ENCODE peak calls at places on chromosomes 3 and 15, in ten cellular contexts. One of them, this sample, is unnamed.

GRCh38 chr3:41627477-41628087 is 334.3 kb downstream of the ULK4 start:
- DNase-seq in nephron progenitor cell: no peak
- DNase-seq in A549: no peak
- DNase-seq in endothelial cell: no peak
- DNase-seq in LHCN-M2: no peak
- DNase-seq in MV-4-11: no peak
- DNase-seq in Right ventricle myocardium superior: no peak
- DNase-seq in activated CD8-positive, alpha-beta T cell treated with anti-CD3 and anti-CD28 coated beads for 36 hours: no peak
- DNase-seq in upper lobe of left lung: no peak
- DNase-seq in GM04504: no peak
- DNase-seq in this sample: no peak

GRCh38 chr3:58683001-58683845 is 16.6 kb upstream of the FAM3D start:
- DNase-seq in nephron progenitor cell: no peak
- DNase-seq in A549: no peak
- DNase-seq in endothelial cell: no peak
- DNase-seq in LHCN-M2: peak
- DNase-seq in MV-4-11: peak
- DNase-seq in Right ventricle myocardium superior: no peak
- DNase-seq in activated CD8-positive, alpha-beta T cell treated with anti-CD3 and anti-CD28 coated beads for 36 hours: peak
- DNase-seq in upper lobe of left lung: no peak
- DNase-seq in GM04504: peak
- DNase-seq in this sample: peak

GRCh38 chr15:95557226-95558046 is 773.1 kb upstream of the NR2F2 start:
- DNase-seq in nephron progenitor cell: peak
- DNase-seq in A549: peak
- DNase-seq in endothelial cell: no peak
- DNase-seq in LHCN-M2: peak
- DNase-seq in MV-4-11: peak
- DNase-seq in Right ventricle myocardium superior: no peak
- DNase-seq in activated CD8-positive, alpha-beta T cell treated with anti-CD3 and anti-CD28 coated beads for 36 hours: no peak
- DNase-seq in upper lobe of left lung: no peak
- DNase-seq in GM04504: peak
- DNase-seq in this sample: peak

GRCh38 chr3:107627962-107628542 is 105.3 kb downstream of the BBX start:
- DNase-seq in nephron progenitor cell: no peak
- DNase-seq in A549: no peak
- DNase-seq in endothelial cell: no peak
- DNase-seq in LHCN-M2: no peak
- DNase-seq in MV-4-11: peak
- DNase-seq in Right ventricle myocardium superior: no peak
- DNase-seq in activated CD8-positive, alpha-beta T cell treated with anti-CD3 and anti-CD28 coated beads for 36 hours: no peak
- DNase-seq in upper lobe of left lung: no peak
- DNase-seq in GM04504: no peak
- DNase-seq in this sample: peak

GRCh38 chr3:177569823-177570657 is 372.8 kb upstream of the TBL1XR1 start:
- DNase-seq in nephron progenitor cell: no peak
- DNase-seq in A549: no peak
- DNase-seq in endothelial cell: no peak
- DNase-seq in LHCN-M2: peak
- DNase-seq in MV-4-11: no peak
- DNase-seq in Right ventricle myocardium superior: no peak
- DNase-seq in activated CD8-positive, alpha-beta T cell treated with anti-CD3 and anti-CD28 coated beads for 36 hours: no peak
- DNase-seq in upper lobe of left lung: no peak
- DNase-seq in GM04504: peak
- DNase-seq in this sample: no peak

GRCh38 chr3:127034195-127034989 is 51.5 kb downstream of the PLXNA1 start:
- DNase-seq in nephron progenitor cell: no peak
- DNase-seq in A549: no peak
- DNase-seq in endothelial cell: no peak
- DNase-seq in LHCN-M2: no peak
- DNase-seq in MV-4-11: no peak
- DNase-seq in Right ventricle myocardium superior: peak
- DNase-seq in activated CD8-positive, alpha-beta T cell treated with anti-CD3 and anti-CD28 coated beads for 36 hours: no peak
- DNase-seq in upper lobe of left lung: peak
- DNase-seq in GM04504: no peak
- DNase-seq in this sample: no peak

GRCh38 chr3:49279376-49279775 is 2.3 kb upstream of the C3orf62 start:
- DNase-seq in nephron progenitor cell: no peak
- DNase-seq in A549: no peak
- DNase-seq in endothelial cell: no peak
- DNase-seq in LHCN-M2: peak
- DNase-seq in MV-4-11: no peak
- DNase-seq in Right ventricle myocardium superior: no peak
- DNase-seq in activated CD8-positive, alpha-beta T cell treated with anti-CD3 and anti-CD28 coated beads for 36 hours: no peak
- DNase-seq in upper lobe of left lung: no peak
- DNase-seq in GM04504: peak
- DNase-seq in this sample: no peak

GRCh38 chr3:177488740-177489139 is 291.5 kb upstream of the TBL1XR1 start:
- DNase-seq in nephron progenitor cell: no peak
- DNase-seq in A549: no peak
- DNase-seq in endothelial cell: no peak
- DNase-seq in LHCN-M2: no peak
- DNase-seq in MV-4-11: peak
- DNase-seq in Right ventricle myocardium superior: no peak
- DNase-seq in activated CD8-positive, alpha-beta T cell treated with anti-CD3 and anti-CD28 coated beads for 36 hours: no peak
- DNase-seq in upper lobe of left lung: no peak
- DNase-seq in GM04504: no peak
- DNase-seq in this sample: no peak

GRCh38 chr3:194312743-194313281 is 38.3 kb downstream of the CPN2 start:
- DNase-seq in nephron progenitor cell: no peak
- DNase-seq in A549: no peak
- DNase-seq in endothelial cell: no peak
- DNase-seq in LHCN-M2: no peak
- DNase-seq in MV-4-11: no peak
- DNase-seq in Right ventricle myocardium superior: peak
- DNase-seq in activated CD8-positive, alpha-beta T cell treated with anti-CD3 and anti-CD28 coated beads for 36 hours: no peak
- DNase-seq in upper lobe of left lung: peak
- DNase-seq in GM04504: peak
- DNase-seq in this sample: no peak

GRCh38 chr15:59169337-59169736 is 37.3 kb upstream of the LDHAL6B start:
- DNase-seq in nephron progenitor cell: no peak
- DNase-seq in A549: no peak
- DNase-seq in endothelial cell: no peak
- DNase-seq in LHCN-M2: peak
- DNase-seq in MV-4-11: peak
- DNase-seq in Right ventricle myocardium superior: no peak
- DNase-seq in activated CD8-positive, alpha-beta T cell treated with anti-CD3 and anti-CD28 coated beads for 36 hours: no peak
- DNase-seq in upper lobe of left lung: no peak
- DNase-seq in GM04504: peak
- DNase-seq in this sample: no peak

GRCh38 chr15:75861750-75862402 is 18.6 kb downstream of the UBE2Q2 start:
- DNase-seq in nephron progenitor cell: no peak
- DNase-seq in A549: no peak
- DNase-seq in endothelial cell: no peak
- DNase-seq in LHCN-M2: peak
- DNase-seq in MV-4-11: no peak
- DNase-seq in Right ventricle myocardium superior: no peak
- DNase-seq in activated CD8-positive, alpha-beta T cell treated with anti-CD3 and anti-CD28 coated beads for 36 hours: no peak
- DNase-seq in upper lobe of left lung: no peak
- DNase-seq in GM04504: no peak
- DNase-seq in this sample: no peak

GRCh38 chr15:52527898-52528464 is 699 bp downstream of the MYO5A start:
- DNase-seq in nephron progenitor cell: no peak
- DNase-seq in A549: peak
- DNase-seq in endothelial cell: peak
- DNase-seq in LHCN-M2: peak
- DNase-seq in MV-4-11: peak
- DNase-seq in Right ventricle myocardium superior: no peak
- DNase-seq in activated CD8-positive, alpha-beta T cell treated with anti-CD3 and anti-CD28 coated beads for 36 hours: peak
- DNase-seq in upper lobe of left lung: no peak
- DNase-seq in GM04504: no peak
- DNase-seq in this sample: no peak

GRCh38 chr3:27165348-27165747 is 203.8 kb downstream of the NEK10 start:
- DNase-seq in nephron progenitor cell: no peak
- DNase-seq in A549: no peak
- DNase-seq in endothelial cell: no peak
- DNase-seq in LHCN-M2: peak
- DNase-seq in MV-4-11: no peak
- DNase-seq in Right ventricle myocardium superior: no peak
- DNase-seq in activated CD8-positive, alpha-beta T cell treated with anti-CD3 and anti-CD28 coated beads for 36 hours: no peak
- DNase-seq in upper lobe of left lung: no peak
- DNase-seq in GM04504: peak
- DNase-seq in this sample: no peak

GRCh38 chr15:93126496-93127083 is 37.6 kb upstream of the RGMA start:
- DNase-seq in nephron progenitor cell: no peak
- DNase-seq in A549: no peak
- DNase-seq in endothelial cell: no peak
- DNase-seq in LHCN-M2: no peak
- DNase-seq in MV-4-11: no peak
- DNase-seq in Right ventricle myocardium superior: peak
- DNase-seq in activated CD8-positive, alpha-beta T cell treated with anti-CD3 and anti-CD28 coated beads for 36 hours: no peak
- DNase-seq in upper lobe of left lung: peak
- DNase-seq in GM04504: no peak
- DNase-seq in this sample: no peak

GRCh38 chr15:80902298-80902801 is 87.3 kb downstream of the MESD start:
- DNase-seq in nephron progenitor cell: no peak
- DNase-seq in A549: no peak
- DNase-seq in endothelial cell: no peak
- DNase-seq in LHCN-M2: no peak
- DNase-seq in MV-4-11: no peak
- DNase-seq in Right ventricle myocardium superior: no peak
- DNase-seq in activated CD8-positive, alpha-beta T cell treated with anti-CD3 and anti-CD28 coated beads for 36 hours: no peak
- DNase-seq in upper lobe of left lung: no peak
- DNase-seq in GM04504: no peak
- DNase-seq in this sample: no peak

GRCh38 chr3:14467723-14468620 is 65.6 kb downstream of the SLC6A6 start:
- DNase-seq in nephron progenitor cell: peak
- DNase-seq in A549: peak
- DNase-seq in endothelial cell: peak
- DNase-seq in LHCN-M2: no peak
- DNase-seq in MV-4-11: peak
- DNase-seq in Right ventricle myocardium superior: no peak
- DNase-seq in activated CD8-positive, alpha-beta T cell treated with anti-CD3 and anti-CD28 coated beads for 36 hours: peak
- DNase-seq in upper lobe of left lung: no peak
- DNase-seq in GM04504: no peak
- DNase-seq in this sample: peak

GRCh38 chr15:51341366-51342248 is at the start of gene GLDN:
- DNase-seq in nephron progenitor cell: peak
- DNase-seq in A549: no peak
- DNase-seq in endothelial cell: peak
- DNase-seq in LHCN-M2: no peak
- DNase-seq in MV-4-11: no peak
- DNase-seq in Right ventricle myocardium superior: peak
- DNase-seq in activated CD8-positive, alpha-beta T cell treated with anti-CD3 and anti-CD28 coated beads for 36 hours: no peak
- DNase-seq in upper lobe of left lung: peak
- DNase-seq in GM04504: no peak
- DNase-seq in this sample: no peak

GRCh38 chr3:169104541-169104940 is 559.0 kb downstream of the MECOM start:
- DNase-seq in nephron progenitor cell: no peak
- DNase-seq in A549: no peak
- DNase-seq in endothelial cell: no peak
- DNase-seq in LHCN-M2: peak
- DNase-seq in MV-4-11: no peak
- DNase-seq in Right ventricle myocardium superior: no peak
- DNase-seq in activated CD8-positive, alpha-beta T cell treated with anti-CD3 and anti-CD28 coated beads for 36 hours: no peak
- DNase-seq in upper lobe of left lung: no peak
- DNase-seq in GM04504: no peak
- DNase-seq in this sample: no peak

GRCh38 chr15:50051811-50052419 is 67.1 kb downstream of the ATP8B4 start:
- DNase-seq in nephron progenitor cell: peak
- DNase-seq in A549: peak
- DNase-seq in endothelial cell: peak
- DNase-seq in LHCN-M2: peak
- DNase-seq in MV-4-11: peak
- DNase-seq in Right ventricle myocardium superior: no peak
- DNase-seq in activated CD8-positive, alpha-beta T cell treated with anti-CD3 and anti-CD28 coated beads for 36 hours: peak
- DNase-seq in upper lobe of left lung: no peak
- DNase-seq in GM04504: peak
- DNase-seq in this sample: peak

GRCh38 chr3:64207289-64208086 is 17.8 kb downstream of the PRICKLE2 start:
- DNase-seq in nephron progenitor cell: no peak
- DNase-seq in A549: no peak
- DNase-seq in endothelial cell: no peak
- DNase-seq in LHCN-M2: no peak
- DNase-seq in MV-4-11: no peak
- DNase-seq in Right ventricle myocardium superior: peak
- DNase-seq in activated CD8-positive, alpha-beta T cell treated with anti-CD3 and anti-CD28 coated beads for 36 hours: no peak
- DNase-seq in upper lobe of left lung: no peak
- DNase-seq in GM04504: no peak
- DNase-seq in this sample: no peak

GRCh38 chr3:115081444-115081843 is 65.6 kb downstream of the ZBTB20 start:
- DNase-seq in nephron progenitor cell: no peak
- DNase-seq in A549: no peak
- DNase-seq in endothelial cell: no peak
- DNase-seq in LHCN-M2: no peak
- DNase-seq in MV-4-11: no peak
- DNase-seq in Right ventricle myocardium superior: no peak
- DNase-seq in activated CD8-positive, alpha-beta T cell treated with anti-CD3 and anti-CD28 coated beads for 36 hours: no peak
- DNase-seq in upper lobe of left lung: no peak
- DNase-seq in GM04504: no peak
- DNase-seq in this sample: no peak

GRCh38 chr3:190618349-190619030 is 104.6 kb downstream of the IL1RAP start:
- DNase-seq in nephron progenitor cell: no peak
- DNase-seq in A549: no peak
- DNase-seq in endothelial cell: no peak
- DNase-seq in LHCN-M2: no peak
- DNase-seq in MV-4-11: peak
- DNase-seq in Right ventricle myocardium superior: no peak
- DNase-seq in activated CD8-positive, alpha-beta T cell treated with anti-CD3 and anti-CD28 coated beads for 36 hours: no peak
- DNase-seq in upper lobe of left lung: no peak
- DNase-seq in GM04504: no peak
- DNase-seq in this sample: peak

GRCh38 chr3:134904333-134904771 is 109.3 kb downstream of the EPHB1 start:
- DNase-seq in nephron progenitor cell: no peak
- DNase-seq in A549: no peak
- DNase-seq in endothelial cell: no peak
- DNase-seq in LHCN-M2: no peak
- DNase-seq in MV-4-11: no peak
- DNase-seq in Right ventricle myocardium superior: no peak
- DNase-seq in activated CD8-positive, alpha-beta T cell treated with anti-CD3 and anti-CD28 coated beads for 36 hours: peak
- DNase-seq in upper lobe of left lung: no peak
- DNase-seq in GM04504: no peak
- DNase-seq in this sample: no peak

GRCh38 chr3:193231201-193231600 is 9.8 kb upstream of the PLAAT1 start:
- DNase-seq in nephron progenitor cell: no peak
- DNase-seq in A549: no peak
- DNase-seq in endothelial cell: no peak
- DNase-seq in LHCN-M2: no peak
- DNase-seq in MV-4-11: no peak
- DNase-seq in Right ventricle myocardium superior: no peak
- DNase-seq in activated CD8-positive, alpha-beta T cell treated with anti-CD3 and anti-CD28 coated beads for 36 hours: no peak
- DNase-seq in upper lobe of left lung: peak
- DNase-seq in GM04504: no peak
- DNase-seq in this sample: no peak